ENCODE peak calls at places on chromosomes 4 and X, in seven cellular contexts. S, V, F, K, E, Z and R are unnamed samples.

GRCh38 chrX:23815376-23815775 is 32.4 kb downstream of the SAT1 start:
- DNase-seq in V (no peak), S (no peak), K (no peak), F (no peak), E (no peak), Z (no peak), R (no peak)

GRCh38 chr4:2893772-2894171 is 50.1 kb downstream of the ADD1 start:
- DNase-seq in Z (no peak), V (no peak), K (no peak), S (no peak), F (no peak), E (no peak), R (no peak)

GRCh38 chr4:169033660-169034059 is 23.6 kb upstream of the CBR4 start:
- DNase-seq in K (no peak), Z (no peak), V (peak; percentile 62), E (no peak), S (no peak), F (no peak), R (no peak)

GRCh38 chrX:1455948-1456280 is 3.2 kb upstream of the ASMTL start:
- DNase-seq in Z (no peak), F (no peak), S (no peak), E (no peak), V (no peak), K (no peak), R (no peak)

GRCh38 chr4:8334786-8335460 is 65.4 kb downstream of the HTRA3 start:
- DNase-seq in F (no peak), K (no peak), E (no peak), S (peak; percentile 49), V (no peak), Z (no peak), R (peak; percentile 59)

GRCh38 chr4:183355405-183355804 is 33.2 kb upstream of the CLDN24 start:
- DNase-seq in E (peak; percentile 71), Z (no peak), S (no peak), V (no peak), K (peak; percentile 67), F (no peak), R (no peak)

GRCh38 chrX:48831909-48832291 is 3.5 kb downstream of the PCSK1N start:
- DNase-seq in Z (no peak), E (no peak), F (no peak), K (no peak), S (no peak), V (no peak), R (no peak)

GRCh38 chrX:23373129-23373804 is 38.6 kb downstream of the PTCHD1 start:
- DNase-seq in E (peak; percentile 81), Z (peak; percentile 7), F (no peak), S (no peak), K (peak; percentile 82), V (no peak), R (peak; percentile 61)

GRCh38 chrX:16993791-16994318 is 47.4 kb downstream of the REPS2 start:
- DNase-seq in K (no peak), Z (no peak), V (no peak), F (no peak), S (no peak), E (no peak), R (no peak)

GRCh38 chrX:1493877-1494510 is 41.3 kb upstream of the ASMTL start:
- DNase-seq in F (no peak), S (no peak), E (no peak), V (no peak), Z (no peak), K (no peak), R (no peak)

GRCh38 chr4:142443469-142443868 is 402.6 kb downstream of the INPP4B start:
- DNase-seq in K (no peak), E (no peak), F (no peak), S (no peak), V (no peak), Z (no peak), R (no peak)

GRCh38 chr4:156545003-156545785 is 426.4 kb downstream of the PDGFC start:
- DNase-seq in K (peak; percentile 21), V (no peak), Z (no peak), E (peak; percentile 49), F (no peak), S (no peak), R (no peak)

GRCh38 chrX:47697171-47697570 is 38.2 kb upstream of the UXT start:
- DNase-seq in K (no peak), F (no peak), Z (no peak), S (peak; percentile 23), V (no peak), E (peak; percentile 41), R (no peak)

GRCh38 chr4:146278986-146279385 is 64.6 kb downstream of the REELD1 start:
- DNase-seq in S (no peak), K (no peak), V (no peak), E (no peak), F (no peak), Z (no peak), R (no peak)

DNA sequence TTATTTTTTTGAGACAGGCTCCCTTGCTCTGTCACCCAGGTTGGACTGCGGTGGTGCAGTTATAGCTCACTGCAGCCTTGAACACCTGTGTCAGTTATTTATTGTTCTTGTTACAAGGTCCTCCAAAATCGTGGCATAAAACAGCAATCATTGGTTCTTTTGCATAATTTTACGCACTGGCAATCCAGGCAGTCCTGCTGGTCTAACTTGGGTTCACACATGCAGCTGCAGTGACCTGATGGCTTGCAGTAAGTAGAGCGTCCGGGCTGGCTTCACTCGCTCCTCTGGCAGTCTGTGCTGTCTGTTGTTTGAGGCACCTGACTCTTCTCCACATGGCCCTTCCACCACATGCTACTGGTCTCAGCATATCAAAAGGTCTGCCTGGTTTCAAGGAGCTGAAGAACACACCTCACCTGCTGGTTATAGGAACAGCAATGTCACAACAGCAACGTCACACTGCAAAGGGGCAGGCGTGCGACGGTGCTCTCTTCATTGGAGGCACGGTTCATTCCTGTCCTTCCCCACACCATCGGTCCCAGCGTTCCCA is 894.6 kb downstream of the TRIML1 start:
- DNase-seq in Z (no peak), V (no peak), K (no peak), S (no peak), F (no peak), E (no peak), R (no peak)
- H3K4me3 ChIP-seq in Z (no peak overlapping the region), V (no peak overlapping the region), K (no peak overlapping the region), S (no peak overlapping the region), F (no peak overlapping the region), E (no peak overlapping the region), R (no peak overlapping the region)

GRCh38 chrX:131792356-131792749 is 230.7 kb upstream of the STK26 start:
- DNase-seq in V (no peak), K (peak; percentile 92), Z (no peak), S (no peak), E (no peak), F (no peak), R (no peak)
- H3K4me3 ChIP-seq in V (no peak overlapping the region), K (peak overlapping the region; percentile 41), Z (no peak overlapping the region), S (no peak overlapping the region), E (no peak overlapping the region), F (no peak overlapping the region), R (no peak overlapping the region)

GRCh38 chr4:40626183-40626990 is 3.3 kb downstream of the RBM47 start:
- DNase-seq in F (no peak), E (peak; percentile 12), S (no peak), Z (no peak), K (no peak), V (no peak), R (no peak)
- H3K4me3 ChIP-seq in F (peak overlapping the region; percentile 77), E (no peak overlapping the region), S (peak overlapping the region; percentile 15), Z (no peak overlapping the region), K (no peak overlapping the region), V (no peak overlapping the region), R (peak overlapping the region; percentile 67)

GRCh38 chrX:4735299-4735698 is 1021.9 kb upstream of the PRKX start:
- DNase-seq in F (no peak), E (no peak), V (no peak), Z (no peak), K (no peak), S (no peak), R (no peak)
- H3K4me3 ChIP-seq in F (no peak overlapping the region), E (no peak overlapping the region), V (no peak overlapping the region), Z (no peak overlapping the region), K (no peak overlapping the region), S (no peak overlapping the region), R (no peak overlapping the region)

GRCh38 chr4:87032884-87033533 is 98.2 kb downstream of the AFF1 start:
- DNase-seq in V (no peak), S (peak; percentile 49), Z (peak; percentile 42), F (no peak), K (peak; percentile 83), E (peak; percentile 86), R (no peak)
- H3K4me3 ChIP-seq in V (no peak overlapping the region), S (no peak overlapping the region), Z (no peak overlapping the region), F (no peak overlapping the region), K (no peak overlapping the region), E (peak overlapping the region; percentile 18), R (no peak overlapping the region)

GRCh38 chrX:151176351-151176750 is at the start of gene GPR50:
- DNase-seq in Z (no peak), K (no peak), S (no peak), E (no peak), V (no peak), F (no peak), R (no peak)

GRCh38 chrX:151175283-151176062 is 911 bp upstream of the GPR50 start:
- DNase-seq in E (no peak), S (no peak), V (no peak), K (no peak), F (no peak), Z (no peak), R (no peak)

GRCh38 chrX:151178746-151179145 is 2.4 kb downstream of the GPR50 start:
- DNase-seq in E (no peak), V (no peak), S (no peak), Z (no peak), F (no peak), K (no peak), R (no peak)

GRCh38 chrX:151177141-151178027 is 1.0 kb downstream of the GPR50 start:
- DNase-seq in S (peak; percentile 18), K (no peak), V (no peak), Z (no peak), E (no peak), F (no peak), R (no peak)

DNA sequence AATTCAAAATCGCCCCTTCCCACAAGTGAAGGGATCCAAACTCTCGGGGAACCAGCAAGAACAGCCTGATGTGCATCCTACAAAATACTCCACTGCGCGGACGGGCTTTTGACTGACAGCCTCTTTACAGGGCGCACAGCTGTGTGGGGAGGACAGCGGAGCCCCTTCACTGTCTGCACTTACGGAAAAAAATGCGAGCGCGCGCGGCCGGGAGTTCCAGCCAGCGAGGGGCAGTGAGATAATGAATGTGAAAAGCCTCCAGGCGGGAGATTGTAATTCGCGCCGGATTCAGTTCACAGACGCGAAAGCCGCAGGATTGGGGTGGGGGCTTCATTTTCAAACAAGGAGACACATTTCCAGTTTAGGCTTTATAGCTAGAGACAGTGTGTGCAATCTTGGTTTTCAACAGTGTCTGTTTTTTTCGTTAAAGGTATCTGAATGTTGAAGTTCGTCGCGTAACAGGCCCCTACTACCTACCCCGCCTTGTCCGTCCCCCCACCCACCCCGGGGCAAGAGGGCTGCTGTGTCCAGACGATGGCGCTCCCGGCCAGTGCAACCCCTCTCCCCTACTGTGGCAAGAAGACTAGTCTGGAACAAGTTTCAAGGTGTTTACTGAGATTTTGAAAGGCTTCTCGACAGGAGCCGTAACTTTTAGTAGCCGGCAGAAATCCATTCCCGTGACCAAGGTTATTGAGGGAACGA is 1.7 kb upstream of the GPR50 start:
- DNase-seq in F (no peak), E (no peak), Z (no peak), S (no peak), K (no peak), V (no peak), R (no peak)
- H3K4me3 ChIP-seq in F (peak overlapping the region; percentile 66), E (no peak overlapping the region), Z (no peak overlapping the region), S (no peak overlapping the region), K (no peak overlapping the region), V (no peak overlapping the region), R (no peak overlapping the region)